ENCODE peak calls at places on chromosomes 12 and 14, in seven cellular contexts. N is adrenal gland, Y is dorsolateral prefrontal cortex, Z is fibroblast of mammary gland, S is cardiac muscle cell, J is AG04450, M is tibial artery. H is an unnamed sample.
A peak's percentile ranks its signal among the peaks of the same experiment; 100 is the strongest.

GRCh38 chr12:12327802-12328201 is 22.2 kb downstream of the MANSC1 start:
- DNase-seq in N (no peak), Y (no peak), Z (peak; percentile 76), S (peak; percentile 79), J (no peak), M (no peak), H (no peak)

GRCh38 chr12:19908825-19909224 is 459.5 kb upstream of the PDE3A start:
- DNase-seq in N (no peak), Y (no peak), Z (no peak), S (no peak), J (no peak), M (no peak), H (no peak)

GRCh38 chr12:123398177-123398916 is 14.4 kb downstream of the KMT5A start:
- DNase-seq in N (no peak), Y (peak; percentile 63), Z (peak; percentile 92), S (peak; percentile 83), J (no peak), M (peak; percentile 96), H (no peak)

GRCh38 chr14:94088516-94088915 is 7.4 kb downstream of the IFI27L1 start:
- DNase-seq in N (no peak), Y (no peak), Z (peak; percentile 66), S (no peak), J (no peak), M (no peak), H (no peak)

GRCh38 chr12:81726634-81727033 is 32.5 kb downstream of the PPFIA2 start:
- DNase-seq in N (no peak), Y (no peak), Z (no peak), S (no peak), J (no peak), M (no peak), H (no peak)

GRCh38 chr12:109847166-109847700 is 14.0 kb upstream of the TRPV4 start:
- DNase-seq in N (no peak), Y (no peak), Z (no peak), S (no peak), J (no peak), M (no peak), H (no peak)

GRCh38 chr12:4736048-4736447 is 15.8 kb downstream of the GALNT8 start:
- DNase-seq in N (no peak), Y (no peak), Z (no peak), S (no peak), J (no peak), M (no peak), H (no peak)

GRCh38 chr12:13022737-13023370 is 21.3 kb upstream of the FAM234B start:
- DNase-seq in N (no peak), Y (no peak), Z (peak; percentile 77), S (peak; percentile 71), J (no peak), M (no peak), H (no peak)

GRCh38 chr12:44876554-44877275 is 600 bp upstream of the NELL2 start:
- DNase-seq in N (peak; percentile 31), Y (peak; percentile 62), Z (peak; percentile 12), S (peak; percentile 30), J (no peak), M (peak; percentile 59), H (peak; percentile 14)

GRCh38 chr12:50325890-50326391 is 42.6 kb upstream of the LIMA1 start:
- DNase-seq in N (no peak), Y (no peak), Z (no peak), S (peak; percentile 57), J (no peak), M (no peak), H (no peak)

GRCh38 chr12:92570056-92570753 is 132.6 kb upstream of the PLEKHG7 start:
- DNase-seq in N (peak; percentile 80), Y (no peak), Z (peak; percentile 89), S (peak; percentile 90), J (peak; percentile 77), M (no peak), H (peak; percentile 51)

GRCh38 chr14:68781161-68782021 is 11.5 kb downstream of the ZFP36L1 start:
- DNase-seq in N (no peak), Y (peak; percentile 28), Z (no peak), S (no peak), J (no peak), M (no peak), H (peak; percentile 90)

DNA sequence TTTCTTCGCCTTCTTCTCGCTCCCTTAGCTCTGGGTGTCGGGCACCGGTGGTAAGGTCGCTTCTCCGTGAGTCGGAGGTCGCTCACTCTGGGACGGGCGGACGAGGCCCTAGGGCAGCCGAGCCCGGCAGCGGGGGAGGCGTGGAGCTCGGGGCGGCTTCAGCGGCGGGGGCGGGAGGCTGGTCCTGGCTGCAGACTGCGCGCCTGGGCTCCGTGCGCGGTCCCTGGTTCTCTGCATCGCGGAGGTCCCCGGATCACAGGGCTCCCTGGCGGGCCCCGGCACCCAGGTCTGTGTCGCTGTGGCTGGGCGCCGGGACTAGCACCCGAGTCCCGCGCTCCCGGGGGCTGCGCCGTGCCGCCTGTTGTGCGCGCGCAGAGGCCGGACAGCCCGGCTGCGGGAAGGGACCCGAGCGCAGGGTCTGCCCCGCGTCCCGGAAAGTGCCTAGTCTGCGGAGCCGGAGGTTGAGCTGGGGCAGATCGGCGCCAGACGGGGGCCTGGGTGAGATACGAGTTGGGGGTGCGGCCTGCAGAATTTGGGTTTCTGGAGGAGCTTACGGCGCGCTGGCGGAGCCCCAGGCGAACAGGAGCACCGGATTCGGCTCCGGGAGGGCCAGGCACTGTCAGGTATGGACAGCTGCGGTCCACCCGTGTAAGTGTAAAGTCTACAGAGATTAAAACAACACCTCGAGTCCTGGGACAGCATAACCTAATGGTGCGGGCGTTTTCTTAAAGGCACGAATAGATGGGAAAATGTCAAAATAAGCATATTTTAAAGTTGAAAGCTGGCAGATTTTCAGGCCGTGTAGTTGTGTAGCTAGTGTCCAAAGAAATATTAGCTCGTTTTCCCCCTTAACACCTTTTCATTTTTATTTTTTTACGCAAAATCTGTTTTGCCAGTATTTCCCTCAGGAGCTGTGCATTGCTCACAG is 722 bp downstream of the FRMD6 start:
- DNase-seq in N (peak; percentile 57), Y (peak; percentile 53), Z (no peak), S (no peak), J (no peak), M (peak; percentile 74), H (no peak)
- TF ChIP-seq CTCF in N (no peak), Y (no peak), Z (no peak), S (no peak), J (no peak), M (no peak), H (no peak)

DNA sequence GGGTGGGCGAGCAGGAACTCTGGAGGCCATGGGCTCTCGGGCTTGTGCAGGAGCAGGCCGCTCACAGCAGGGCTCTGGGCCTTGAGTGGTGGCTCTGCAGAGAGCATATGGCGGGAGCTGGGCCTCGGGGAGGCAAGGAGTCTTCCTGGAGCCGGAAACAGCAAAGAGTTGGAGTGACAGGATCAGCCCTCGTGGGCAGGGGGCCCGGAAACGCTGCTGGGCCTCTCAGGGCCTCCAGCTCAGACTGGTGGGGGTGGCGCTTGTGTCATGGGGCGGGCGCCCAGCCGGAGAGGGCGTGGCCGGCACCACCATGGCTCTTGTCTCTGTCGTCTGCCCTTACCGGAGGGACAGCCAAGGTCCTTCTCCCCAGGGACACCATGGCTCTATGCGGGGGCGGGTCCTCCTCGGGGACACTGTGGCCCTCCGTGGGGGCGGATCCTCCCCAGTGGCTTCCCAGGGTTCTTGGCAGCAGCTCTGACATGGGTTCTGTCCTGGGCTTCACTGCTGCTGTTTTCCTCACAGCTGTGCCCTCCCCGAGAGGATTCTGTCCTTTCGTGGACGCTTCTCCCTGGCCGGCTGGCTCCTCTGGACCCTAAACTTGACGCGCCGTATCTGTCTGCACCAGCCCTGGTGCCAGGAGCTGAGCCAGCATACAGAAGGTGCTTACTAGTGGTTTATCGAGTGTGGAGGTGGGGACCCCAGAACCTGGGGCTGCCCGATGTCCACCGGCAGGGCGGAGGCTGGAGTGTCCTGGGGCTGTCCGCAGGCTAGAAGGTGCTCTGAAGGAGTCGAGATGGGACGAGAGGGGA is 17.0 kb downstream of the FBRSL1 start:
- DNase-seq in N (peak; percentile 93), Y (peak; percentile 56), Z (peak; percentile 64), S (peak; percentile 92), J (peak; percentile 38), M (peak; percentile 88), H (peak; percentile 16)
- H3K4me3 ChIP-seq in N (no peak overlapping the region), Y (no peak overlapping the region), Z (no peak overlapping the region), S (no peak overlapping the region), J (peak overlapping the region; percentile 27), M (peak overlapping the region; percentile 4), H (no peak overlapping the region)

GRCh38 chr12:68933564-68933893 is 558 bp upstream of the CPM start:
- DNase-seq in N (no peak), Y (no peak), Z (no peak), S (no peak), J (no peak), M (no peak), H (no peak)

GRCh38 chr12:68934392-68934791 is 1.4 kb upstream of the CPM start:
- DNase-seq in N (no peak), Y (no peak), Z (no peak), S (no peak), J (no peak), M (no peak), H (no peak)

GRCh38 chr12:68930178-68930577 is 2.8 kb downstream of the CPM start:
- DNase-seq in N (no peak), Y (no peak), Z (no peak), S (no peak), J (no peak), M (no peak), H (no peak)

GRCh38 chr12:68932123-68932700 is 759 bp downstream of the CPM start:
- DNase-seq in N (no peak), Y (no peak), Z (peak; percentile 36), S (no peak), J (no peak), M (no peak), H (no peak)

GRCh38 chr12:68932701-68933563 is at the start of gene CPM:
- DNase-seq in N (peak; percentile 82), Y (peak; percentile 71), Z (peak; percentile 54), S (peak; percentile 68), J (no peak), M (peak; percentile 78), H (no peak)
- TF ChIP-seq CTCF in N (no peak), Y (no peak), Z (no peak), S (no peak), J (no peak), M (no peak), H (no peak)

DNA sequence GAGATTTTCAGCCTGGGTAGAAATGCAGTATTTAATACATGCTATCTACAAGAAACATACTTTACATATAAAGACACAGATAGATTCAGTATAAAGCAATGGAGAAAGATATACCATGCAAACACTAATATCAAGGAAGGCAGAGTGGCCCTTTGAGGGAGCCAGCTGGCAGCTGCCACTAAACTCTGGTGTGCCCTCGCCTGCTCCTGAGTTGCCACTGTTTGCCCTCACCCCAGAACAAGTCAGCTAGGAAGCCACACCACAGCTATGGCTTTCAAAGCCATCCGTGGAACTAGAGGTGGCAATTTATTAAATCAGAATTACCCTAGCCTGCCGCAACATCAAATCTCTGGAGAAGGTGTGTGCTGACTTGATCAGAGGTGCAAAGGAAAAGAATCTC is 18.3 kb downstream of the PXN start:
- DNase-seq in N (no peak), Y (no peak), Z (no peak), S (no peak), J (no peak), M (no peak), H (no peak)
- H3K4me3 ChIP-seq in N (no peak overlapping the region), Y (no peak overlapping the region), Z (no peak overlapping the region), S (no peak overlapping the region), J (no peak overlapping the region), M (no peak overlapping the region), H (no peak overlapping the region)